ENCODE peak calls at places on chromosomes 5 and 9, in four cellular contexts. L, K, U and M are unnamed samples.

GRCh38 chr5:107783551-107783950 is 112.8 kb upstream of the EFNA5 start:
- DNase-seq in K (no peak), L (no peak), U (no peak), M (no peak)

GRCh38 chr5:110161162-110161561 is 471.4 kb downstream of the MAN2A1 start:
- DNase-seq in U (no peak), L (no peak), K (no peak), M (no peak)

GRCh38 chr5:10192309-10192708 is 57.4 kb downstream of the ATPSCKMT start:
- DNase-seq in U (no peak), L (peak), K (no peak), M (no peak)

GRCh38 chr9:71733176-71733575 is 35.1 kb downstream of the CEMIP2 start:
- DNase-seq in K (no peak), U (no peak), L (no peak), M (no peak)

GRCh38 chr9:13823021-13823420 is 490.9 kb downstream of the NFIB start:
- DNase-seq in L (peak), K (no peak), U (no peak), M (no peak)

GRCh38 chr9:84397151-84397728 is 56.7 kb upstream of the SLC28A3 start:
- DNase-seq in U (peak), L (peak), K (peak), M (peak)

GRCh38 chr9:27125936-27126335 is 16.9 kb downstream of the TEK start:
- DNase-seq in K (no peak), U (no peak), L (no peak), M (no peak)

GRCh38 chr5:32710859-32711692 is at the start of gene NPR3:
- DNase-seq in U (no peak), L (no peak), K (peak), M (peak)

GRCh38 chr5:15993334-15993733 is 186.3 kb downstream of the MARCHF11 start:
- DNase-seq in L (peak), K (no peak), U (no peak), M (no peak)

GRCh38 chr5:76691470-76692273 is 24.3 kb upstream of the F2R start:
- DNase-seq in U (no peak), L (no peak), K (no peak), M (no peak)

GRCh38 chr9:9924369-9924768 is 688.4 kb downstream of the PTPRD start:
- DNase-seq in U (no peak), L (no peak), K (no peak), M (no peak)

GRCh38 chr9:132591244-132591643 is 8.8 kb downstream of the BARHL1 start:
- DNase-seq in U (no peak), K (no peak), L (no peak), M (no peak)

GRCh38 chr9:106962615-106963363 is 99.8 kb downstream of the ZNF462 start:
- DNase-seq in U (no peak), K (peak), L (peak), M (no peak)

GRCh38 chr9:89562186-89562814 is 42.5 kb upstream of the GADD45G start:
- DNase-seq in L (no peak), U (no peak), K (no peak), M (no peak)

GRCh38 chr9:69936427-69936826 is 107.2 kb upstream of the MAMDC2 start:
- DNase-seq in K (no peak), U (no peak), L (no peak), M (no peak)

GRCh38 chr5:59367791-59368394 is 525.6 kb downstream of the PDE4D start:
- DNase-seq in L (peak), U (peak), K (peak), M (peak)

GRCh38 chr5:73186976-73187375 is 14.0 kb downstream of the TMEM174 start:
- DNase-seq in K (no peak), U (no peak), L (no peak), M (no peak)

GRCh38 chr9:93098236-93098946 is 2.4 kb downstream of the CARD19 start:
- DNase-seq in K (peak), L (peak), U (peak), M (peak)

GRCh38 chr5:56080375-56081052 is 85.8 kb upstream of the IL6ST start:
- DNase-seq in U (no peak), K (no peak), L (no peak), M (no peak)

GRCh38 chr5:133945561-133945960 is 22.9 kb downstream of the C5orf15 start:
- DNase-seq in K (no peak), U (no peak), L (no peak), M (no peak)

GRCh38 chr5:6875376-6875775 is 162.1 kb downstream of the TENT4A start:
- DNase-seq in L (no peak), U (no peak), K (no peak), M (no peak)

GRCh38 chr9:75451505-75451904 is 363.2 kb downstream of the OSTF1 start:
- DNase-seq in L (peak), K (no peak), U (no peak), M (no peak)

GRCh38 chr9:33159058-33159759 is 7.9 kb downstream of the B4GALT1 start:
- DNase-seq in K (peak), U (no peak), L (no peak), M (peak)